ENCODE peak calls at places on chromosomes 2 and 18, in four cellular contexts. F is tibial artery, S is neuronal stem cell, V is tibial nerve. M is an unnamed sample. For H3K27me3 and H3K4me1, the result is how much of the 10 kb centered on the place peaks cover.

GRCh38 chr2:25362564-25363145 is 20.9 kb upstream of the DNMT3A start:
- DNase-seq in F (no peak), S (no peak), V (no peak), M (no peak)

GRCh38 chr2:120442923-120443571 is 97.1 kb downstream of the INHBB start:
- DNase-seq in F (peak), S (peak), V (no peak), M (peak)

GRCh38 chr2:158269143-158269542 is 167.5 kb downstream of the UPP2 start:
- DNase-seq in F (no peak), S (no peak), V (no peak), M (no peak)

GRCh38 chr2:127454595-127455565 is 36.7 kb downstream of the PROC start:
- DNase-seq in F (no peak), S (no peak), V (no peak), M (no peak)

GRCh38 chr2:158695287-158695686 is 99.8 kb upstream of the DAPL1 start:
- DNase-seq in F (no peak), S (no peak), V (no peak), M (no peak)

GRCh38 chr2:66526171-66526570 is 91.2 kb downstream of the MEIS1 start:
- DNase-seq in F (no peak), S (no peak), V (no peak), M (no peak)

GRCh38 chr2:216151313-216152030 is 42.3 kb downstream of the XRCC5 start:
- DNase-seq in F (no peak), S (no peak), V (no peak), M (no peak)

GRCh38 chr2:143034292-143035074 is 94.7 kb upstream of the ARHGAP15 start:
- DNase-seq in F (no peak), S (peak), V (peak), M (peak)

GRCh38 chr18:79781331-79781941 is 16.3 kb upstream of the KCNG2 start:
- DNase-seq in F (peak), S (no peak), V (no peak), M (no peak)

GRCh38 chr2:199278099-199278498 is 179.6 kb downstream of the SATB2 start:
- DNase-seq in F (no peak), S (no peak), V (no peak), M (peak)

GRCh38 chr2:112626604-112627059 is 19.1 kb upstream of the SLC20A1 start:
- DNase-seq in F (peak), S (no peak), V (no peak), M (no peak)

GRCh38 chr18:59783138-59783537 is 85.9 kb upstream of the CCBE1 start:
- DNase-seq in F (no peak), S (peak), V (no peak), M (peak)

GRCh38 chr2:68734688-68735525 is at the start of gene ARHGAP25:
- DNase-seq in F (no peak), S (no peak), V (no peak), M (no peak)

GRCh38 chr2:187233811-187234210 is 214.2 kb downstream of the CALCRL start:
- DNase-seq in F (no peak), S (no peak), V (no peak), M (no peak)

GRCh38 chr2:113217455-113218282 is 43.9 kb downstream of the PSD4 start:
- DNase-seq in F (peak), S (no peak), V (no peak), M (no peak)

GRCh38 chr18:77811510-77811909 is 561.9 kb downstream of the GALR1 start:
- DNase-seq in F (no peak), S (no peak), V (no peak), M (no peak)

GRCh38 chr18:21369146-21369545 is 127.1 kb downstream of the GREB1L start:
- DNase-seq in F (no peak), S (no peak), V (no peak), M (no peak)
- H3K27ac ChIP-seq in F (no peak), S (peak), V (no peak), M (no peak)

DNA sequence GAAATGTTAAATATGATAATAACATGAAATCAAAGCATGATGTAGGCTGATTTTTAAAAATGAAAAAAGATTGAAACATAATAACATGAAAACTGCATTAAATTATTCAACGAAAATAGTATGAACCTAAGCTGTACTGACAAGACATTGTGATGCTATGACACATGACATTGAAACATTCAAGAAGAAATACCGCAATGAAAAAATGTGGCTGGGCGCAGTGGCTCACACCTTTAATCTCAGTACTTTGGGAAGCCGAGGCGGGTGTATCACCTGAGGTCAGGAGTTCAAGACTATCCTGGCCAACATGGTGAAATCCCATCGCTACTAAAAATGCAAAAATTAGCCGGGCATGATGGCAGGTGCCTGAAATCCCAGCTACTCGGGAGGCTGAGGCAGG is 14.6 kb downstream of the CXCR1 start:
- DNase-seq in F (no peak), S (no peak), V (no peak), M (peak)
- H3K27me3 ChIP-seq in F (under half), S (under half), V (under half), M (under half)

GRCh38 chr2:46563110-46563731 is 83.9 kb downstream of the TMEM247 start:
- DNase-seq in F (no peak), S (no peak), V (no peak), M (no peak)
- H3K4me1 ChIP-seq in F (under half), S (under half), V (under half), M (under half)

GRCh38 chr2:177317443-177317842 is 52.9 kb upstream of the NFE2L2 start:
- DNase-seq in F (no peak), S (no peak), V (no peak), M (no peak)

GRCh38 chr2:177318613-177319012 is 54.1 kb upstream of the NFE2L2 start:
- DNase-seq in F (no peak), S (no peak), V (no peak), M (no peak)

GRCh38 chr2:177317857-177318256 is 53.3 kb upstream of the NFE2L2 start:
- DNase-seq in F (no peak), S (no peak), V (no peak), M (no peak)

GRCh38 chr2:177315303-177315887 is 50.9 kb upstream of the NFE2L2 start:
- DNase-seq in F (no peak), S (no peak), V (no peak), M (no peak)

GRCh38 chr2:177316756-177317155 is 52.2 kb upstream of the NFE2L2 start:
- DNase-seq in F (no peak), S (no peak), V (no peak), M (no peak)
- H3K27ac ChIP-seq in F (no peak), S (no peak), V (no peak), M (no peak)

DNA sequence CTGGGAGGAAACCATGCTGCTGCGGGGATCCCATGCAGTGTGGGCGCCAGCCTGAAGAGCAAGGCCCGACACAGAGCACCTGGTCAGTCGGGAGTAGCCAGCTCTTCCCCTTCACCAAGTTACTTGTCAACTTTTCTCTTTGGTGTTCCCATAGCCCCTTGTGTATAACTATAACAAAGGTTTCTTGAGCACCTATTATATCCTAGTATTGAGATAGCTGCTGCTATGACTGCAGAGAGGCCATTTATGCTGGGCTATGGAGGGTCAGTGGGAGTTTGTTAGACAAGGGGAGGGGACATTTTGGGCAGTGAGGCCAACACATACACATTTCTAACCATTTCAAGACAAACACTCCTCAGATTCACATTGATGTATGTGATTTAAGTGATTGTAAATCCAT is 10.8 kb downstream of the HK2 start:
- DNase-seq in F (peak), S (no peak), V (no peak), M (no peak)
- H3K27me3 ChIP-seq in F (under half), S (under half), V (under half), M (under half)

GRCh38 chr2:119254601-119255080 is 31.0 kb downstream of the STEAP3 start:
- DNase-seq in F (no peak), S (no peak), V (no peak), M (no peak)
- H3K4me1 ChIP-seq in F (under half), S (under half), V (under half), M (under half)

DNA sequence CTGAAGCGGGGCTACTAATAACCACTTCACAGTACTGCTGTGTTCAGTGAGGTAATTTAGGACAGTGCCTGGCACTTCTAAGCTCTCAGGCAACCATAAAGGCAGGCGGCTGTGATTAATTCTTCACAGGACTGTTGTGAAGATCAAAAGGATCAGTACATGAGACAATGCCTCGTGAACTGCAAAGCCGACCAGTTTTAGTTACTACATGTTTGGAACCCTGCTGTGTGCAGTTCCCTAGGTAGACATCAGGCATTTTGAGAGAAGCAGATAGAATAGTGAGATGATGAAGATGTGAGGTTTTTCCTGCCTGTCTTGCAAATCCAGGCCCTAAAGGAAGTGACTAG is 19.1 kb downstream of the EFHD1 start:
- DNase-seq in F (no peak), S (no peak), V (no peak), M (no peak)
- H3K27ac ChIP-seq in F (peak), S (no peak), V (no peak), M (no peak)

DNA sequence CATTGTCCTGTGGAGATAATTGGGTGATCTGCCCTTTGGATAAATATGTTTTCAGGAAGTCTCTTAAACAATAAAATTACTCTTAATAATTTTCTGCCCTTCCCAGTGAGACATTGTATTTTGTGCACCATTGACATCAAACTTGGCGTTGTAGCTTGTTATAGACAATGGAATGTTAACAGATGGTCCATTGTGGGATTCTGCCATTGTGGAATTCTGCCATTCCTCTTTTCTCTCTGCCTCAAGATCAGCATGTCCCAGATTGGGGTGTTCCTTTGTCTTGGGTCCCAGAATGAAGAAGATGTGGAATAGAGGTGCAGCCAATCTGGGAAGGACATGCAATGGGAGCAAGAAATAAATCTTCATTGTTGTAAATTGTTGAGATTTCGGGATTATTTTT is 15.1 kb upstream of the LDAH start:
- DNase-seq in F (no peak), S (no peak), V (no peak), M (no peak)
- H3K27me3 ChIP-seq in F (under half), S (under half), V (under half), M (under half)

DNA sequence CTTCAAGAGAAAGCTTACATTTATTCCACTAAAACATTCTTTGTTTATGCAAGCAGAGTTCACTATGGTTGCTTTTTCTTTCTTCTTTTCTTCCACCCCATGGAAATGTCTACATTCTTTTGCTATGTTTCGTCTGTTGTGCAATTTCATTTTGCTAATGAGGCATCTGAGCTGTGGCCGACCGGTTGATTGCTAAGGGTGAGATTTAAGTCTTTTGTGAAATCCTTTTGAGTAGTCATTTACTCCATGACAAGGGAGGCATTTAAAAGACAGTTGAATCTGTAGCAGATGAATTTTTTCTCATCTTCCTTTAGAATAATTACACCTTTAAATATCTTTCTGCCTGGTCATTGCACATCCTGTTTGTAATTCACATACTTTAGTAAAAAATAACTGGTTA is 324.1 kb upstream of the THUMPD2 start:
- DNase-seq in F (no peak), S (no peak), V (no peak), M (no peak)
- H3K4me1 ChIP-seq in F (under half), S (under half), V (under half), M (under half)